ENCODE peak calls at places on chromosome 10, in nine cellular contexts. Y is midbrain; D is stimulated activated CD4-positive, alpha-beta T cell treated with anti-CD3 and anti-CD28 coated beads, Interleukin-12 subunit alpha, Interleukin-12 subunit beta, amount 100 ng/mL, for 4 hours; A is DMS79 treated with DMSO at 0.1 percent for 48 hours; G is AG08395; I is ovary; B is ureter; Q is NCI-H2029; L is AML-193. F is an unnamed sample.

GRCh38 chr10:32982293-32982709 is 24.3 kb upstream of the ITGB1 start:
- DNase-seq in Y (no peak), D (no peak), A (no peak), G (no peak), I (no peak), B (no peak), Q (no peak), L (no peak), F (no peak)

GRCh38 chr10:71970331-71970730 is 6.1 kb downstream of the CHST3 start:
- DNase-seq in Y (no peak), D (no peak), A (no peak), G (no peak), I (no peak), B (no peak), Q (no peak), L (no peak), F (no peak)

GRCh38 chr10:43070121-43071085 is 6.5 kb upstream of the RET start:
- DNase-seq in Y (no peak), D (no peak), A (no peak), G (no peak), I (no peak), B (no peak), Q (no peak), L (no peak), F (no peak)

GRCh38 chr10:17431871-17432311 is 22.5 kb downstream of the ST8SIA6 start:
- DNase-seq in Y (no peak), D (no peak), A (no peak), G (peak), I (no peak), B (no peak), Q (no peak), L (no peak), F (no peak)

GRCh38 chr10:71840177-71840711 is 10.8 kb downstream of the PSAP start:
- DNase-seq in Y (peak), D (no peak), A (peak), G (peak), I (peak), B (peak), Q (peak), L (no peak), F (no peak)

GRCh38 chr10:34615770-34616169 is 199.3 kb downstream of the PARD3 start:
- DNase-seq in Y (no peak), D (no peak), A (no peak), G (no peak), I (no peak), B (no peak), Q (no peak), L (no peak), F (no peak)

GRCh38 chr10:119597405-119598186 is 832 bp upstream of the TIAL1 start:
- DNase-seq in Y (no peak), D (no peak), A (no peak), G (no peak), I (no peak), B (no peak), Q (no peak), L (no peak), F (no peak)

GRCh38 chr10:613217-613616 is 76.3 kb downstream of the DIP2C start:
- DNase-seq in Y (no peak), D (no peak), A (peak), G (no peak), I (no peak), B (peak), Q (peak), L (no peak), F (no peak)

GRCh38 chr10:68572151-68572550 is 12.0 kb downstream of the TET1 start:
- DNase-seq in Y (no peak), D (no peak), A (no peak), G (no peak), I (no peak), B (no peak), Q (no peak), L (no peak), F (no peak)

GRCh38 chr10:49163741-49164140 is 24.4 kb downstream of the TMEM273 start:
- DNase-seq in Y (no peak), D (no peak), A (no peak), G (peak), I (no peak), B (peak), Q (no peak), L (no peak), F (no peak)

GRCh38 chr10:132208489-132209050 is 21.8 kb downstream of the DPYSL4 start:
- DNase-seq in Y (no peak), D (no peak), A (no peak), G (no peak), I (peak), B (no peak), Q (no peak), L (no peak), F (no peak)

GRCh38 chr10:52609601-52610240 is 162.9 kb downstream of the MBL2 start:
- DNase-seq in Y (no peak), D (no peak), A (no peak), G (no peak), I (no peak), B (no peak), Q (no peak), L (no peak), F (no peak)

GRCh38 chr10:102418612-102419560 is at the start of gene PSD:
- DNase-seq in Y (peak), D (no peak), A (peak), G (no peak), I (no peak), B (no peak), Q (peak), L (no peak), F (no peak)

GRCh38 chr10:72175166-72175565 is 40.6 kb upstream of the ANAPC16 start:
- DNase-seq in Y (no peak), D (no peak), A (no peak), G (peak), I (no peak), B (no peak), Q (no peak), L (no peak), F (no peak)

GRCh38 chr10:116694253-116694926 is 48.0 kb downstream of the HSPA12A start:
- DNase-seq in Y (no peak), D (no peak), A (no peak), G (no peak), I (no peak), B (no peak), Q (no peak), L (no peak), F (no peak)

GRCh38 chr10:77763453-77764430 is 126.1 kb upstream of the KCNMA1 start:
- DNase-seq in Y (no peak), D (no peak), A (no peak), G (no peak), I (no peak), B (no peak), Q (no peak), L (no peak), F (no peak)

GRCh38 chr10:10207538-10207937 is 810.1 kb upstream of the CELF2 start:
- DNase-seq in Y (no peak), D (no peak), A (no peak), G (no peak), I (no peak), B (no peak), Q (no peak), L (no peak), F (no peak)

GRCh38 chr10:34262965-34263364 is 552.1 kb downstream of the PARD3 start:
- DNase-seq in Y (no peak), D (no peak), A (no peak), G (no peak), I (no peak), B (no peak), Q (no peak), L (no peak), F (no peak)

GRCh38 chr10:7913122-7913872 is 95.0 kb downstream of the TAF3 start:
- DNase-seq in Y (no peak), D (no peak), A (no peak), G (no peak), I (no peak), B (no peak), Q (no peak), L (no peak), F (no peak)

GRCh38 chr10:118278649-118279048 is 63.5 kb downstream of the FAM204A start:
- DNase-seq in Y (no peak), D (no peak), A (no peak), G (peak), I (no peak), B (no peak), Q (no peak), L (no peak), F (no peak)

GRCh38 chr10:79331226-79331625 is 16.0 kb upstream of the PPIF start:
- DNase-seq in Y (no peak), D (no peak), A (no peak), G (no peak), I (peak), B (no peak), Q (no peak), L (no peak), F (no peak)

GRCh38 chr10:91653214-91653875 is 20.5 kb upstream of the PPP1R3C start:
- DNase-seq in Y (no peak), D (no peak), A (no peak), G (no peak), I (no peak), B (no peak), Q (no peak), L (no peak), F (no peak)

GRCh38 chr10:80684217-80684616 is 146.5 kb downstream of the SH2D4B start:
- DNase-seq in Y (peak), D (no peak), A (no peak), G (no peak), I (no peak), B (no peak), Q (no peak), L (peak), F (no peak)

GRCh38 chr10:58781873-58782488 is 269.3 kb downstream of the BICC1 start:
- DNase-seq in Y (peak), D (no peak), A (no peak), G (peak), I (no peak), B (no peak), Q (peak), L (peak), F (no peak)

GRCh38 chr10:113788604-113789083 is 37.2 kb downstream of the PLEKHS1 start:
- DNase-seq in Y (no peak), D (no peak), A (no peak), G (peak), I (no peak), B (no peak), Q (peak), L (no peak), F (no peak)

GRCh38 chr10:95399167-95399566 is 108.4 kb upstream of the PDLIM1 start:
- DNase-seq in Y (no peak), D (no peak), A (no peak), G (no peak), I (no peak), B (no peak), Q (no peak), L (no peak), F (no peak)

GRCh38 chr10:35218339-35218955 is 91.8 kb downstream of the CREM start:
- DNase-seq in Y (peak), D (peak), A (peak), G (peak), I (peak), B (peak), Q (peak), L (peak), F (peak)